ENCODE peak calls at places on chromosome 19, in five cellular contexts. T is upper lobe of right lung, Q is mammary epithelial cell, X is cardiac muscle cell, I is coronary artery. Y is an unnamed sample.

GRCh38 chr19:21574607-21575006 is 69.2 kb downstream of the ZNF429 start:
- DNase-seq in X (no peak), T (no peak), Q (no peak), I (no peak), Y (no peak)

GRCh38 chr19:51044327-51044726 is 9.5 kb upstream of the KLK12 start:
- DNase-seq in X (no peak), Q (no peak), T (no peak), I (no peak), Y (no peak)

GRCh38 chr19:29702161-29702957 is 12.7 kb downstream of the C19orf12 start:
- DNase-seq in T (peak), Q (no peak), I (peak), X (no peak), Y (no peak)

GRCh38 chr19:44808463-44809371 is at the start of gene BCAM:
- DNase-seq in T (peak), I (peak), Q (peak), X (peak), Y (no peak)

GRCh38 chr19:11624064-11624463 is 26.8 kb downstream of the ZNF627 start:
- DNase-seq in T (no peak), I (no peak), Q (peak), X (no peak), Y (no peak)

GRCh38 chr19:45401815-45402468 is 2.9 kb downstream of the PPP1R13L start:
- DNase-seq in X (no peak), I (no peak), Q (no peak), T (no peak), Y (no peak)

GRCh38 chr19:16258440-16258903 is 60.8 kb downstream of the AP1M1 start:
- DNase-seq in X (no peak), T (peak), I (peak), Q (no peak), Y (peak)

GRCh38 chr19:2922987-2923386 is 21.8 kb downstream of the ZNF77 start:
- DNase-seq in X (no peak), T (no peak), Q (peak), I (peak), Y (no peak)

GRCh38 chr19:55086730-55087541 is 11.3 kb downstream of the EPS8L1 start:
- DNase-seq in T (peak), X (peak), I (peak), Q (no peak), Y (peak)

GRCh38 chr19:12137541-12137940 is 2.6 kb downstream of the ZNF20 start:
- DNase-seq in Q (no peak), I (no peak), X (no peak), T (no peak), Y (no peak)

GRCh38 chr19:30001794-30002193 is 59.8 kb downstream of the URI1 start:
- DNase-seq in X (peak), I (no peak), Q (no peak), T (no peak), Y (no peak)

GRCh38 chr19:49684251-49684982 is 5.0 kb upstream of the ADM5 start:
- DNase-seq in I (no peak), Q (no peak), T (no peak), X (peak), Y (no peak)

GRCh38 chr19:3154957-3155736 is 19.3 kb downstream of the GNA15 start:
- DNase-seq in T (peak), X (no peak), Q (peak), I (no peak), Y (no peak)

GRCh38 chr19:43725468-43725867 is 9.6 kb downstream of the IRGC start:
- DNase-seq in T (no peak), Q (no peak), I (no peak), X (no peak), Y (no peak)

GRCh38 chr19:35692010-35692409 is 12.3 kb upstream of the ZBTB32 start:
- DNase-seq in I (no peak), T (no peak), Q (no peak), X (no peak), Y (no peak)

GRCh38 chr19:22026687-22027086 is 15.9 kb upstream of the ZNF208 start:
- DNase-seq in Q (no peak), T (no peak), I (peak), X (no peak), Y (no peak)

GRCh38 chr19:30799854-30800755 is 427.9 kb downstream of the ZNF536 start:
- DNase-seq in Q (no peak), X (peak), T (peak), I (no peak), Y (peak)

GRCh38 chr19:51116736-51117135 is 8.0 kb upstream of the SIGLEC9 start:
- DNase-seq in Q (no peak), I (no peak), T (no peak), X (no peak), Y (no peak)

GRCh38 chr19:3224346-3225325 is at the start of gene CELF5:
- DNase-seq in I (no peak), Q (no peak), T (peak), X (peak), Y (peak)

GRCh38 chr19:40933025-40933424 is 51.0 kb upstream of the CYP2A7 start:
- DNase-seq in T (no peak), I (no peak), X (no peak), Q (no peak), Y (no peak)

GRCh38 chr19:4068058-4068966 is 1.6 kb upstream of the ZBTB7A start:
- DNase-seq in T (no peak), X (no peak), Q (no peak), I (no peak), Y (no peak)

GRCh38 chr19:2475018-2475701 is 767 bp upstream of the GADD45B start:
- DNase-seq in I (peak), T (peak), X (peak), Q (peak), Y (peak)

GRCh38 chr19:10517760-10518443 is 655 bp upstream of the S1PR5 start:
- DNase-seq in X (no peak), T (no peak), I (no peak), Q (no peak), Y (no peak)

GRCh38 chr19:3338541-3339181 is 27.7 kb upstream of the NFIC start:
- DNase-seq in X (no peak), T (peak), Q (no peak), I (peak), Y (no peak)

GRCh38 chr19:34067861-34068271 is 104.4 kb upstream of the LSM14A start:
- DNase-seq in Q (no peak), I (no peak), T (no peak), X (no peak), Y (no peak)

GRCh38 chr19:56091066-56091490 is 30.0 kb downstream of the ZNF787 start:
- DNase-seq in I (no peak), Q (peak), X (no peak), T (no peak), Y (no peak)

GRCh38 chr19:4730740-4731171 is 7.1 kb upstream of the DPP9 start:
- DNase-seq in I (no peak), Q (no peak), T (no peak), X (no peak), Y (no peak)

GRCh38 chr19:55370305-55370988 is at the start of gene IL11:
- DNase-seq in T (no peak), Q (no peak), X (no peak), I (no peak), Y (no peak)

GRCh38 chr19:49907745-49908446 is 11.2 kb upstream of the IL4I1 start:
- DNase-seq in Q (no peak), X (no peak), I (no peak), T (no peak), Y (no peak)

GRCh38 chr19:56601375-56601774 is 6.3 kb downstream of the ZNF71 start:
- DNase-seq in X (no peak), I (no peak), T (no peak), Q (peak), Y (no peak)

GRCh38 chr19:58570770-58571574 is 2.2 kb downstream of the MZF1 start:
- DNase-seq in X (no peak), Q (no peak), I (no peak), T (peak), Y (no peak)

GRCh38 chr19:13622727-13623126 is 116.4 kb upstream of the CACNA1A start:
- DNase-seq in Q (no peak), X (peak), T (no peak), I (no peak), Y (no peak)

GRCh38 chr19:50377051-50377441 is 789 bp downstream of the NR1H2 start:
- DNase-seq in X (peak), Q (no peak), T (peak), I (no peak), Y (no peak)

GRCh38 chr19:20247016-20247683 is 80.1 kb downstream of the ZNF486 start:
- DNase-seq in Q (peak), T (peak), X (peak), I (no peak), Y (peak)

GRCh38 chr19:41206926-41207750 is 11.9 kb upstream of the AXL start:
- DNase-seq in I (peak), Q (no peak), X (no peak), T (peak), Y (no peak)

GRCh38 chr19:5804516-5805464 is at the start of gene NRTN:
- DNase-seq in Q (no peak), I (no peak), T (peak), X (peak), Y (no peak)
- H3K27ac ChIP-seq in Q (no peak), I (no peak), T (no peak), X (no peak), Y (no peak)

GRCh38 chr19:1118999-1119398 is 15.2 kb downstream of the GPX4 start:
- DNase-seq in T (no peak), I (no peak), X (no peak), Q (no peak), Y (no peak)

GRCh38 chr19:1119475-1120217 is 15.9 kb downstream of the GPX4 start:
- DNase-seq in T (no peak), Q (no peak), I (no peak), X (no peak), Y (no peak)

GRCh38 chr19:1117654-1118053 is 13.9 kb downstream of the GPX4 start:
- DNase-seq in X (no peak), I (no peak), T (no peak), Q (no peak), Y (no peak)

GRCh38 chr19:1115646-1116420 is 12.0 kb downstream of the GPX4 start:
- DNase-seq in Q (no peak), I (no peak), X (no peak), T (no peak), Y (no peak)

GRCh38 chr19:1116726-1117581 is 13.2 kb downstream of the GPX4 start:
- DNase-seq in I (no peak), X (no peak), T (no peak), Q (no peak), Y (no peak)
- H3K27ac ChIP-seq in I (no peak), X (no peak), T (no peak), Q (no peak), Y (no peak)

DNA sequence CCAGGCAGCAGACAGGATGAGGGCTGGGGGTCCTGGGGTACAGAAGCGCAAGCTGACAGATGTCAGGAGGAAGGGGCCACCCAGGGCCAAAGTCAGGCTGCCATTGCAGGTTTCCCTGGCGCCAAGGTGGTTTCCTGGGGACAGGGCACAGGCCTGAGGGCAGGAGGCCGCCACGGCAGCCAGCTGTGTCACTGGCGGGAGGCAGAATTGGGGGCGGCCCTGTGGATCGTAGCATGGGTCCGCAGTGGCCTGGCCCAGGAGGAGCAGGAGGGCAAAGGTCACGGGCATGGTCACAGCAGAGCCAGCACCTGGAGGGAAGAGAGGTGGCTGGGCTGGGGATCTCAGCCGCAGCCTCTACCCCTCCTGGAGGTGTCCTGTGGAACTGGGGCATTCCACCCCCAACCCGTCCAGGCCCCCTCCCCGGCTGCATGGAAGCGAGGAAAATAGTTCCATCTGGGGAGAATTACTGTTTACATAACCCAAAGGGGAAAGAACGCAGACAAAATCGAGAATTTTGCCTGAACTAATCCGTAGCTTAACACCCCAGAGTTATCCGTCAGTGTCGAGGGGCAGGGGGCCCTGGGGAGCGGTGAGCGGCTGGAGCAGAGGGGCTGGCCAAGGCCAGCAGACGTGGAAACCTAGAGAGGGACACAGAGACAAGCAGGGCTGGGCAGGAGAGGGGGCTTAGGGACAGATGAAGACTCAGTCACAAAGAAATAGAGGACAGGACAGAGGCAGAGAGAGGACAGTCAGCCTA is 1.9 kb downstream of the NTN5 start:
- DNase-seq in T (no peak), I (no peak), Q (no peak), X (no peak), Y (no peak)
- H3K27ac ChIP-seq in T (no peak), I (no peak), Q (no peak), X (no peak), Y (no peak)

DNA sequence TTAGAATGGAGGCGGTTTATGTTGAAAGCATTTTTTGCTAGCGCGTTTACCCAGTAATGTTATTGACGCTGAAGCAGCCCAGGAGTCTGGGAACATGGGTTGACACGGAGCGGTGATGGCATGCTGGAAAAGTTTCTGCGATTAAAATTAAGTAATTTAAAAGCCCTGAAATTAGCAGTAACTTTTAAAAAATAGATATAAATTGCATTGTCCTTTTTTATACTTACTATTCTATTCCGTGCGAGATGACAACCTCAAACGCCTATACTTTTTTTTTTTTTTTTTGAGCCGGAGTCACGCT is 631 bp upstream of the ZNF160 start:
- DNase-seq in I (no peak), T (no peak), X (no peak), Q (no peak), Y (no peak)
- H3K27ac ChIP-seq in I (peak), T (peak), X (no peak), Q (no peak), Y (peak)

GRCh38 chr19:7415163-7415856 is 66.6 kb downstream of the ARHGEF18 start:
- DNase-seq in Q (no peak), I (no peak), X (no peak), T (peak), Y (no peak)

GRCh38 chr19:7417671-7418324 is 69.1 kb downstream of the ARHGEF18 start:
- DNase-seq in Q (no peak), X (no peak), I (no peak), T (no peak), Y (no peak)

GRCh38 chr19:7413629-7414028 is 64.9 kb downstream of the ARHGEF18 start:
- DNase-seq in Q (no peak), T (no peak), X (no peak), I (no peak), Y (no peak)

GRCh38 chr19:7418575-7418974 is 69.8 kb downstream of the ARHGEF18 start:
- DNase-seq in Q (no peak), I (no peak), X (no peak), T (no peak), Y (no peak)

DNA sequence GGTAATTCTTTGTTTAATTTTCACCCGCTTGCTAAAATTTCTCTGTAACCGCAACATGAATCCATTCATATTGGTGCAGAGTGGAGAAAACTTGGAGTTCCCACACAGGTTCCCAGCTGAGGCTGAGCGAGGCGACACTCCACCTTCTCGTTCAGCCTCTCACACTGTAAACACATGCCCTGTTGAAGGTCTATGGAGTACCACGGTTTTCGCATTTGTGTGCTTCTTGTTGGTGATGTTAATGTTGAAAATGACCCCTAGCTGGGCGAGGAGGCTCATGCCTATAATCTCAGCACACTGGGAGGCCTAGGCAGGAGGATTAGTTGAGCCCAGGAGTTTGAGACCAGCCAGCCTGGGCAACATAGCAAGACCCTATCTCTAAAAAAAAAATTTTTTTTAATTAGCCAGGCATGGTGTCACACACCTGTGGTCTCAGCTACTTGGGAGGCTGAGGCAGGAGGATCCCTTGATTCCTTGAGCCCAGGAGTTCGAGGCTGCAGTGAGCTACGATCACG is 67.2 kb downstream of the ARHGEF18 start:
- DNase-seq in Q (no peak), I (no peak), T (no peak), X (no peak), Y (no peak)
- H3K27ac ChIP-seq in Q (no peak), I (no peak), T (peak), X (no peak), Y (peak)

GRCh38 chr19:18329035-18329376 is 6.1 kb upstream of the LSM4 start:
- DNase-seq in T (no peak), Q (no peak), X (no peak), I (no peak), Y (no peak)
- H3K27ac ChIP-seq in T (peak), Q (no peak), X (peak), I (peak), Y (no peak)

GRCh38 chr19:38417146-38417543 is 8.9 kb downstream of the RASGRP4 start:
- DNase-seq in X (no peak), T (no peak), I (no peak), Q (no peak), Y (no peak)
- H3K27ac ChIP-seq in X (no peak), T (no peak), I (peak), Q (no peak), Y (no peak)

Y was measured in caudate nucleus.